ENCODE peak calls at places on chromosomes 7 and 10, in ten cellular contexts. O, S, T, G, K, I, L, J, F and E are unnamed samples.

GRCh38 chr7:155739538-155740140 is 72.6 kb downstream of the SHH start:
- DNase-seq in O (no peak), L (no peak), G (no peak), S (peak; percentile 60), J (no peak), T (no peak), F (no peak), I (no peak), K (no peak), E (no peak)

GRCh38 chr7:33043434-33043833 is 19.1 kb downstream of the NT5C3A start:
- DNase-seq in L (no peak), K (no peak), J (no peak), O (no peak), S (no peak), G (no peak), F (no peak), I (no peak), T (no peak), E (no peak)

GRCh38 chr10:74208997-74209396 is 58.0 kb downstream of the ADK start:
- DNase-seq in L (no peak), O (no peak), F (no peak), T (no peak), I (no peak), G (no peak), K (no peak), S (no peak), J (no peak), E (no peak)

GRCh38 chr10:74651565-74651964 is 174.8 kb upstream of the KAT6B start:
- DNase-seq in O (no peak), I (no peak), S (no peak), K (no peak), T (no peak), F (no peak), L (no peak), J (no peak), G (no peak), E (no peak)

GRCh38 chr10:15408557-15408956 is 37.5 kb upstream of the FAM171A1 start:
- DNase-seq in J (no peak), F (no peak), S (no peak), I (no peak), L (no peak), G (no peak), O (no peak), T (no peak), K (no peak), E (no peak)

GRCh38 chr7:372939-373791 is 83.2 kb downstream of the FOXL3 start:
- DNase-seq in K (peak; percentile 11), S (no peak), G (no peak), I (no peak), O (no peak), L (peak; percentile 46), F (no peak), T (no peak), J (no peak), E (peak; percentile 10)

GRCh38 chr7:29810813-29811482 is 4.6 kb downstream of the WIPF3 start:
- DNase-seq in J (no peak), K (no peak), F (no peak), O (no peak), G (no peak), S (no peak), T (no peak), L (no peak), I (no peak), E (no peak)

GRCh38 chr7:111029141-111029572 is 61.8 kb upstream of the LRRN3 start:
- DNase-seq in F (no peak), G (no peak), K (no peak), L (no peak), I (no peak), J (no peak), S (no peak), T (no peak), O (no peak), E (no peak)

GRCh38 chr10:132376394-132376851 is 20.6 kb upstream of the PWWP2B start:
- DNase-seq in S (no peak), L (no peak), K (no peak), I (no peak), G (no peak), F (no peak), J (no peak), T (no peak), O (no peak), E (no peak)

GRCh38 chr10:121678631-121679174 is 80.5 kb upstream of the FGFR2 start:
- DNase-seq in G (no peak), I (no peak), O (no peak), J (no peak), F (no peak), S (no peak), T (no peak), K (no peak), L (no peak), E (no peak)

GRCh38 chr10:108327706-108328105 is 1163.2 kb upstream of the SORCS1 start:
- DNase-seq in O (no peak), T (no peak), K (no peak), L (no peak), J (no peak), G (no peak), S (no peak), I (no peak), F (no peak), E (no peak)

GRCh38 chr10:44982114-44982460 is 3.5 kb upstream of the DEPP1 start:
- DNase-seq in G (no peak), T (no peak), J (no peak), O (no peak), F (no peak), L (no peak), K (peak; percentile 57), I (no peak), S (no peak), E (no peak)